ENCODE peak calls at places on chromosomes 6 and 20, in eight cellular contexts. Q is breast epithelium, J is H1, N is GM23338, E is sigmoid colon, X is endothelial cell of umbilical vein, T is upper lobe of left lung, Y is spleen. H is an unnamed sample.

GRCh38 chr6:44237813-44238433 is 9.0 kb upstream of the HSP90AB1 start:
- DNase-seq in Q (peak), J (no peak), N (peak), E (peak), X (peak), T (peak), Y (peak), H (peak)

GRCh38 chr6:4973972-4974885 is 29.6 kb downstream of the RPP40 start:
- DNase-seq in Q (no peak), J (peak), N (peak), E (peak), X (no peak), T (no peak), Y (no peak), H (no peak)

GRCh38 chr6:53424300-53424699 is 75.5 kb upstream of the ELOVL5 start:
- DNase-seq in Q (no peak), J (no peak), N (no peak), E (no peak), X (no peak), T (no peak), Y (no peak), H (no peak)

GRCh38 chr6:30644769-30645168 is 2.2 kb upstream of the C6orf136 start:
- DNase-seq in Q (no peak), J (no peak), N (no peak), E (no peak), X (no peak), T (no peak), Y (no peak), H (no peak)

GRCh38 chr20:45347936-45348809 is at the start of gene SDC4:
- DNase-seq in Q (peak), J (no peak), N (peak), E (peak), X (peak), T (peak), Y (peak), H (peak)

GRCh38 chr6:75326557-75327258 is 42.1 kb upstream of the TMEM30A start:
- DNase-seq in Q (no peak), J (no peak), N (peak), E (no peak), X (no peak), T (no peak), Y (no peak), H (no peak)

GRCh38 chr6:109121411-109121810 is 26.1 kb downstream of the CEP57L1 start:
- DNase-seq in Q (no peak), J (no peak), N (no peak), E (no peak), X (peak), T (no peak), Y (no peak), H (no peak)

GRCh38 chr6:89045585-89045984 is 35.0 kb upstream of the PNRC1 start:
- DNase-seq in Q (no peak), J (no peak), N (no peak), E (no peak), X (no peak), T (no peak), Y (no peak), H (no peak)

GRCh38 chr6:131255911-131256310 is 120.6 kb downstream of the AKAP7 start:
- DNase-seq in Q (no peak), J (no peak), N (no peak), E (no peak), X (no peak), T (no peak), Y (no peak), H (no peak)

GRCh38 chr20:13024581-13024980 is 15.8 kb downstream of the SPTLC3 start:
- DNase-seq in Q (no peak), J (no peak), N (no peak), E (no peak), X (no peak), T (no peak), Y (no peak), H (no peak)

GRCh38 chr6:90403489-90404381 is 107.1 kb upstream of the BACH2 start:
- DNase-seq in Q (no peak), J (no peak), N (peak), E (no peak), X (no peak), T (no peak), Y (no peak), H (no peak)

GRCh38 chr6:165972139-165972802 is 195.4 kb downstream of the TBXT start:
- DNase-seq in Q (no peak), J (no peak), N (no peak), E (no peak), X (no peak), T (no peak), Y (no peak), H (no peak)

GRCh38 chr20:12153616-12154015 is 235.9 kb downstream of the BTBD3 start:
- DNase-seq in Q (no peak), J (no peak), N (no peak), E (no peak), X (no peak), T (no peak), Y (no peak), H (no peak)

GRCh38 chr6:106528521-106528920 is 100.8 kb downstream of the RTN4IP1 start:
- DNase-seq in Q (no peak), J (no peak), N (no peak), E (no peak), X (no peak), T (no peak), Y (no peak), H (no peak)

GRCh38 chr6:138491020-138491419 is 8.3 kb downstream of the NHSL1 start:
- DNase-seq in Q (no peak), J (no peak), N (no peak), E (no peak), X (no peak), T (no peak), Y (no peak), H (no peak)

GRCh38 chr20:59207235-59207634 is 43.6 kb downstream of the ZNF831 start:
- DNase-seq in Q (no peak), J (no peak), N (no peak), E (no peak), X (no peak), T (no peak), Y (no peak), H (no peak)
- TF ChIP-seq POLR2AphosphoS5 in Q (no peak), J (no peak), N (no peak), E (no peak), X (no peak), T (no peak), Y (no peak), H (no peak)

DNA sequence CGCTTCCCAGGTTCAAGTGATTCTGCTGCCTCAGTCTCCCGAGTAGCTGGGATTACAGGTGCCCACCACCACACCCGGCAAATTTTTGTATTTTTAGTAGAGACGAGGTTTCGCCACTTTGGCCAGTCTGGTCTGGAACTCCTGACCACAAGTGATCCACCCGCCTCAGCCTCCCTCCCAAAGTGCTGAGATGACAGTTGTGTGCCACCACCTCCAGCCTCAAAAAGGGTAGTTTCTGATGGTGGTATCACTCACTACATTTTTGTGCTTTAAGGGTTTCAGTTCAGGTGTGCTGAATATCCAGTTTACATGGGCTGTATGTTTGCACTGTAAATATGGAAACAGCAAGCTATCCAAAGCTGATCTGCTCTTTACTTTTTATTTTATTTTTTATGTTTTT is 12.1 kb upstream of the ADGRG6 start:
- DNase-seq in Q (no peak), J (no peak), N (no peak), E (no peak), X (no peak), T (no peak), Y (no peak), H (no peak)
- H3K4me3 ChIP-seq in Q (no peak), J (no peak), N (no peak), E (no peak), X (no peak), T (no peak), Y (no peak), H (no peak)

GRCh38 chr6:93751969-93752368 is 332.6 kb upstream of the EPHA7 start:
- DNase-seq in Q (no peak), J (no peak), N (peak), E (no peak), X (no peak), T (no peak), Y (no peak), H (no peak)
- TF ChIP-seq POLR2AphosphoS5 in Q (no peak), J (no peak), N (no peak), E (no peak), X (no peak), T (no peak), Y (no peak), H (no peak)

DNA sequence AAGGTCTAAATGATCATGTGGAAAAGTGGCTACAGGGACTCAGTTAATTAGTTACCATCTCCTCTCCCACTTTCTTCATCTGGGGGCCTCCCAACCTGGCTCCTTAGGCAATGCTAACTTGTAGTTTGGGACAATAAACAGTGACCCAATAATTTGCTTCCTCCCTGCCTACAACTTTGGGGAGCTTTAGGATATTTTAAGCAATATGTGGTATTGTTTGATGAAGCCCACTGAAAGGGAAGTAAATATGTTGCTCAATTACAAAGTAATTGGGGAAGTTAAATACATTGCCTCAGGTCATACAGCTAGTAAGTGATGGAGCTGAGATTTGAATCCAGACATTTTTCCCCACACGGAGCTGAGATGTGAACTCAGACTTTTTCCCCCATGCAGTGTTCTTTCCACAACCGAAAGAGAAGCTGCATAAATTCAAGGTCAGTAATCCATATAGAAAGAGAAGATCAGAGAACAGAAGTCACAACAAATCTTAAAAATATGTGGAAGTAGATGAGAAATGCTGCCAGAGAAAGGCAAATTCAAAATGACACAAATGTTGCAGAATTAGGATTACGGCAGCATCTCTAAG is 26.6 kb downstream of the ZHX3 start:
- DNase-seq in Q (no peak), J (no peak), N (no peak), E (no peak), X (no peak), T (no peak), Y (no peak), H (no peak)
- H3K4me3 ChIP-seq in Q (no peak), J (no peak), N (no peak), E (no peak), X (no peak), T (no peak), Y (no peak), H (no peak)